ENCODE peak calls at places on chromosome 1, in six cellular contexts. One of them, this sample, is unnamed.

GRCh38 chr1:164660415-164661174 is 101.6 kb downstream of the PBX1 start:
- DNase-seq in NB4: peak; percentile 82
- DNase-seq in WTC11: no peak
- DNase-seq in OCI-LY7: peak; percentile 0
- DNase-seq in esophagus squamous epithelium: no peak
- DNase-seq in fibroblast of pulmonary artery: peak; percentile 29
- DNase-seq in this sample: no peak

GRCh38 chr1:44496541-44497171 is 91.6 kb downstream of the RNF220 start:
- DNase-seq in NB4: no peak
- DNase-seq in WTC11: no peak
- DNase-seq in OCI-LY7: no peak
- DNase-seq in esophagus squamous epithelium: no peak
- DNase-seq in fibroblast of pulmonary artery: no peak
- DNase-seq in this sample: no peak

GRCh38 chr1:61124078-61124477 is 41.7 kb downstream of the NFIA start:
- DNase-seq in NB4: no peak
- DNase-seq in WTC11: no peak
- DNase-seq in OCI-LY7: no peak
- DNase-seq in esophagus squamous epithelium: no peak
- DNase-seq in fibroblast of pulmonary artery: no peak
- DNase-seq in this sample: no peak

GRCh38 chr1:10302416-10302815 is 92.0 kb downstream of the KIF1B start:
- DNase-seq in NB4: no peak
- DNase-seq in WTC11: no peak
- DNase-seq in OCI-LY7: no peak
- DNase-seq in esophagus squamous epithelium: no peak
- DNase-seq in fibroblast of pulmonary artery: no peak
- DNase-seq in this sample: no peak

GRCh38 chr1:14539953-14540563 is 58.4 kb upstream of the KAZN start:
- DNase-seq in NB4: peak; percentile 29
- DNase-seq in WTC11: no peak
- DNase-seq in OCI-LY7: peak; percentile 68
- DNase-seq in esophagus squamous epithelium: no peak
- DNase-seq in fibroblast of pulmonary artery: no peak
- DNase-seq in this sample: no peak

GRCh38 chr1:21873761-21874160 is 61.7 kb downstream of the LDLRAD2 start:
- DNase-seq in NB4: no peak
- DNase-seq in WTC11: no peak
- DNase-seq in OCI-LY7: no peak
- DNase-seq in esophagus squamous epithelium: no peak
- DNase-seq in fibroblast of pulmonary artery: no peak
- DNase-seq in this sample: no peak

GRCh38 chr1:32892368-32893197 is 6.3 kb downstream of the HPCA start:
- DNase-seq in NB4: no peak
- DNase-seq in WTC11: peak; percentile 92
- DNase-seq in OCI-LY7: peak; percentile 76
- DNase-seq in esophagus squamous epithelium: no peak
- DNase-seq in fibroblast of pulmonary artery: peak; percentile 23
- DNase-seq in this sample: peak; percentile 69

GRCh38 chr1:246262281-246262680 is 244.8 kb downstream of the SMYD3 start:
- DNase-seq in NB4: no peak
- DNase-seq in WTC11: no peak
- DNase-seq in OCI-LY7: no peak
- DNase-seq in esophagus squamous epithelium: no peak
- DNase-seq in fibroblast of pulmonary artery: no peak
- DNase-seq in this sample: no peak

GRCh38 chr1:226590626-226591025 is 42.1 kb downstream of the STUM start:
- DNase-seq in NB4: no peak
- DNase-seq in WTC11: no peak
- DNase-seq in OCI-LY7: no peak
- DNase-seq in esophagus squamous epithelium: no peak
- DNase-seq in fibroblast of pulmonary artery: no peak
- DNase-seq in this sample: no peak

GRCh38 chr1:77120950-77121349 is 98.3 kb downstream of the PIGK start:
- DNase-seq in NB4: no peak
- DNase-seq in WTC11: no peak
- DNase-seq in OCI-LY7: no peak
- DNase-seq in esophagus squamous epithelium: no peak
- DNase-seq in fibroblast of pulmonary artery: no peak
- DNase-seq in this sample: no peak

GRCh38 chr1:1420654-1421134 is 382 bp downstream of the ANKRD65 start:
- DNase-seq in NB4: no peak
- DNase-seq in WTC11: no peak
- DNase-seq in OCI-LY7: no peak
- DNase-seq in esophagus squamous epithelium: no peak
- DNase-seq in fibroblast of pulmonary artery: no peak
- DNase-seq in this sample: no peak

GRCh38 chr1:8510041-8510823 is 192.3 kb downstream of the SLC45A1 start:
- DNase-seq in NB4: no peak
- DNase-seq in WTC11: no peak
- DNase-seq in OCI-LY7: peak; percentile 68
- DNase-seq in esophagus squamous epithelium: no peak
- DNase-seq in fibroblast of pulmonary artery: peak; percentile 67
- DNase-seq in this sample: peak; percentile 65

GRCh38 chr1:8711161-8711560 is 106.3 kb downstream of the RERE start:
- DNase-seq in NB4: peak; percentile 20
- DNase-seq in WTC11: no peak
- DNase-seq in OCI-LY7: no peak
- DNase-seq in esophagus squamous epithelium: no peak
- DNase-seq in fibroblast of pulmonary artery: peak; percentile 29
- DNase-seq in this sample: no peak

GRCh38 chr1:28756846-28757245 is 20.1 kb downstream of the YTHDF2 start:
- DNase-seq in NB4: no peak
- DNase-seq in WTC11: no peak
- DNase-seq in OCI-LY7: no peak
- DNase-seq in esophagus squamous epithelium: no peak
- DNase-seq in fibroblast of pulmonary artery: peak; percentile 24
- DNase-seq in this sample: no peak

GRCh38 chr1:223738465-223739365 is 26.4 kb downstream of the CAPN2 start:
- DNase-seq in NB4: no peak
- DNase-seq in WTC11: no peak
- DNase-seq in OCI-LY7: no peak
- DNase-seq in esophagus squamous epithelium: no peak
- DNase-seq in fibroblast of pulmonary artery: no peak
- DNase-seq in this sample: no peak

GRCh38 chr1:115463347-115463746 is 125.3 kb upstream of the NGF start:
- DNase-seq in NB4: no peak
- DNase-seq in WTC11: no peak
- DNase-seq in OCI-LY7: peak; percentile 14
- DNase-seq in esophagus squamous epithelium: no peak
- DNase-seq in fibroblast of pulmonary artery: no peak
- DNase-seq in this sample: no peak

GRCh38 chr1:16386454-16387113 is 19.5 kb downstream of the SZRD1 start:
- DNase-seq in NB4: no peak
- DNase-seq in WTC11: no peak
- DNase-seq in OCI-LY7: no peak
- DNase-seq in esophagus squamous epithelium: no peak
- DNase-seq in fibroblast of pulmonary artery: peak; percentile 81
- DNase-seq in this sample: no peak

GRCh38 chr1:8754993-8755392 is 62.4 kb downstream of the RERE start:
- DNase-seq in NB4: no peak
- DNase-seq in WTC11: no peak
- DNase-seq in OCI-LY7: peak; percentile 26
- DNase-seq in esophagus squamous epithelium: no peak
- DNase-seq in fibroblast of pulmonary artery: no peak
- DNase-seq in this sample: no peak

GRCh38 chr1:2194898-2195673 is 514 bp upstream of the FAAP20 start:
- DNase-seq in NB4: peak; percentile 87
- DNase-seq in WTC11: peak; percentile 92
- DNase-seq in OCI-LY7: peak; percentile 87
- DNase-seq in esophagus squamous epithelium: peak; percentile 73
- DNase-seq in fibroblast of pulmonary artery: peak; percentile 86
- DNase-seq in this sample: peak; percentile 90

GRCh38 chr1:156154317-156154749 is 948 bp downstream of the SEMA4A start:
- DNase-seq in NB4: peak; percentile 92
- DNase-seq in WTC11: no peak
- DNase-seq in OCI-LY7: peak; percentile 88
- DNase-seq in esophagus squamous epithelium: no peak
- DNase-seq in fibroblast of pulmonary artery: no peak
- DNase-seq in this sample: peak; percentile 72

GRCh38 chr1:67646145-67647035 is 38.6 kb upstream of the GADD45A start:
- DNase-seq in NB4: peak; percentile 6
- DNase-seq in WTC11: no peak
- DNase-seq in OCI-LY7: no peak
- DNase-seq in esophagus squamous epithelium: no peak
- DNase-seq in fibroblast of pulmonary artery: peak; percentile 33
- DNase-seq in this sample: no peak

GRCh38 chr1:150262388-150263320 is 5.1 kb downstream of the CA14 start:
- DNase-seq in NB4: no peak
- DNase-seq in WTC11: no peak
- DNase-seq in OCI-LY7: peak; percentile 50
- DNase-seq in esophagus squamous epithelium: no peak
- DNase-seq in fibroblast of pulmonary artery: no peak
- DNase-seq in this sample: no peak

GRCh38 chr1:181514298-181515290 is 31.3 kb downstream of the CACNA1E start:
- DNase-seq in NB4: peak; percentile 54
- DNase-seq in WTC11: no peak
- DNase-seq in OCI-LY7: no peak
- DNase-seq in esophagus squamous epithelium: no peak
- DNase-seq in fibroblast of pulmonary artery: no peak
- DNase-seq in this sample: peak; percentile 29

GRCh38 chr1:93904228-93904627 is 5.0 kb downstream of the GCLM start:
- DNase-seq in NB4: peak; percentile 56
- DNase-seq in WTC11: no peak
- DNase-seq in OCI-LY7: peak; percentile 53
- DNase-seq in esophagus squamous epithelium: no peak
- DNase-seq in fibroblast of pulmonary artery: no peak
- DNase-seq in this sample: peak; percentile 23

GRCh38 chr1:194339451-194339850 is 1153.0 kb upstream of the B3GALT2 start:
- DNase-seq in NB4: no peak
- DNase-seq in WTC11: no peak
- DNase-seq in OCI-LY7: no peak
- DNase-seq in esophagus squamous epithelium: no peak
- DNase-seq in fibroblast of pulmonary artery: no peak
- DNase-seq in this sample: no peak

GRCh38 chr1:6603851-6604558 is 1.3 kb upstream of the KLHL21 start:
- DNase-seq in NB4: no peak
- DNase-seq in WTC11: peak; percentile 75
- DNase-seq in OCI-LY7: no peak
- DNase-seq in esophagus squamous epithelium: no peak
- DNase-seq in fibroblast of pulmonary artery: peak; percentile 91
- DNase-seq in this sample: no peak
- TF ChIP-seq CTCF in NB4: no peak
- TF ChIP-seq CTCF in WTC11: no peak
- TF ChIP-seq CTCF in OCI-LY7: no peak
- TF ChIP-seq CTCF in esophagus squamous epithelium: peak; percentile 34
- TF ChIP-seq CTCF in fibroblast of pulmonary artery: no peak
- TF ChIP-seq CTCF in this sample: no peak

GRCh38 chr1:62288669-62289068 is 30.6 kb downstream of the KANK4 start:
- DNase-seq in NB4: no peak
- DNase-seq in WTC11: no peak
- DNase-seq in OCI-LY7: no peak
- DNase-seq in esophagus squamous epithelium: no peak
- DNase-seq in fibroblast of pulmonary artery: no peak
- DNase-seq in this sample: no peak

GRCh38 chr1:62299426-62300200 is 19.6 kb downstream of the KANK4 start:
- DNase-seq in NB4: no peak
- DNase-seq in WTC11: no peak
- DNase-seq in OCI-LY7: no peak
- DNase-seq in esophagus squamous epithelium: no peak
- DNase-seq in fibroblast of pulmonary artery: peak; percentile 5
- DNase-seq in this sample: no peak

GRCh38 chr1:62295921-62296451 is 23.2 kb downstream of the KANK4 start:
- DNase-seq in NB4: no peak
- DNase-seq in WTC11: no peak
- DNase-seq in OCI-LY7: no peak
- DNase-seq in esophagus squamous epithelium: no peak
- DNase-seq in fibroblast of pulmonary artery: peak; percentile 57
- DNase-seq in this sample: no peak

GRCh38 chr1:62288224-62288623 is 31.0 kb downstream of the KANK4 start:
- DNase-seq in NB4: no peak
- DNase-seq in WTC11: no peak
- DNase-seq in OCI-LY7: no peak
- DNase-seq in esophagus squamous epithelium: no peak
- DNase-seq in fibroblast of pulmonary artery: no peak
- DNase-seq in this sample: no peak

DNA sequence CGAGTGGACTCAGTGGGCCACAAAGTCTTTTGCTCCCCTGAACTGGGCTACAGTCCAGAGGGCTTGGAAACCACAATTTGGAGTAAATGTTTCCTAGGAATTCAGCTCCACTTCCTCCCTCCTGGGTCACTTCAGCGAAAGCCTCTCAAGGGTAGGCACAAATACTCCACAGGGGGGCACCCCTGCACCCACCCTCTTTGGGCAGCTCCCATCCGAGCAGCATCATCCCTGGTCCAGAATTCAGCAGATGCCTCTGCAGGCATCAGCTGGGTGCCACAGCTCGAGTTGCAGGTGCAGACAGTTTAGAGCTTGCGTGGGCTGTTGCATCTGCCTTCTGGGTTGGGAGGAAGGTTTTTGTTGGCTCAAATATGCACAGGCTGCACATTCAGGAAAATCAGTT is 25.0 kb downstream of the KANK4 start:
- DNase-seq in NB4: peak; percentile 17
- DNase-seq in WTC11: peak; percentile 61
- DNase-seq in OCI-LY7: peak; percentile 9
- DNase-seq in esophagus squamous epithelium: no peak
- DNase-seq in fibroblast of pulmonary artery: no peak
- DNase-seq in this sample: no peak
- TF ChIP-seq CTCF in NB4: peak; percentile 22
- TF ChIP-seq CTCF in WTC11: no peak
- TF ChIP-seq CTCF in OCI-LY7: peak; percentile 59
- TF ChIP-seq CTCF in esophagus squamous epithelium: peak; percentile 13
- TF ChIP-seq CTCF in fibroblast of pulmonary artery: no peak
- TF ChIP-seq CTCF in this sample: no peak

GRCh38 chr1:180181048-180181447 is 26.4 kb downstream of the QSOX1 start:
- DNase-seq in NB4: peak; percentile 61
- DNase-seq in WTC11: peak; percentile 44
- DNase-seq in OCI-LY7: no peak
- DNase-seq in esophagus squamous epithelium: no peak
- DNase-seq in fibroblast of pulmonary artery: peak; percentile 23
- DNase-seq in this sample: no peak
- TF ChIP-seq CTCF in NB4: peak; percentile 25
- TF ChIP-seq CTCF in WTC11: peak; percentile 49
- TF ChIP-seq CTCF in OCI-LY7: peak; percentile 75
- TF ChIP-seq CTCF in esophagus squamous epithelium: peak; percentile 33
- TF ChIP-seq CTCF in fibroblast of pulmonary artery: peak; percentile 32
- TF ChIP-seq CTCF in this sample: no peak

DNA sequence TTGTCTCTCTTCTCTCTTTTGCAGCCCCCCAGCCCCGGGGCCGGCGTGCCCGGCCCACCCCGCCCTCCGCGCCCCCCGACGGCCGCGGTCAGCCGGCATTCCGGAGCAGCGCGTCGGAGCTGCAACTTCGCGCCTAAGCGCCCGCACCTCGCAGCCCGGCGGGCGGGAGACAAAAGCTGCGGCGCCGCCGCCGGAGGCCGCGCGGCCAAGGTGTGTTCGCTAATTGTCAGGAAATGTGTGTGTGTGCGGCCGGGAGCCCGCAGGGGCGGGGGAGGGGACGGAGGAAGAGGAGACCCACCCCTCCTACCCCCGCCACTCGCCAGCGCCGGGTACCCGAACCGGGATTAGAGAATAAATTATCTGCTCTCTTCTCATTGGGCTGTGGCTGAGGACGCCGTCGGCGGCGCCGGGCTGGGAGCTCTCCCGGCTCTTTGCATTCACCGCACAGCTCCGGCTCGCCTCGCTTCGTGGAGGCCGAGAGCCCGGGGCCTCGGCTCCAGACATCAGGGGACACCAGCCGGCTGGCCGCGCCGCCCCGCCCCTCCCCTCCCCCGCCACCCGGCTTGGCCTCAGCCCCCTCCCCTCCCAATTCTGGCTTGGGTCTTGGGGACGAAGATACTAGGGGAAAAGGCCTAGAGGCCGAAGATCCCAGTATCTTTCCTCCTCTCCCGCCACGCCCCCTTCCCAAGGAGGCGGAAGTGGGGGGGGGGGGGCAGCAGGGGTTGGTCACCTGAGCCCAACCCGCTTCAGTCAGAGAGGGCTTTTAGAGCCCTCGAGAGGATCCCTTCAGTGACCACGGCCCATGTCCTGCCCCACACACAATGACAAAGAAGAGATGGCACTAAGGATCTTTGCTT is 1.3 kb upstream of the BLACAT1 start:
- DNase-seq in NB4: no peak
- DNase-seq in WTC11: peak; percentile 83
- DNase-seq in OCI-LY7: no peak
- DNase-seq in esophagus squamous epithelium: no peak
- DNase-seq in fibroblast of pulmonary artery: no peak
- DNase-seq in this sample: no peak
- TF ChIP-seq CTCF in NB4: no peak
- TF ChIP-seq CTCF in WTC11: no peak
- TF ChIP-seq CTCF in OCI-LY7: no peak
- TF ChIP-seq CTCF in esophagus squamous epithelium: no peak
- TF ChIP-seq CTCF in fibroblast of pulmonary artery: no peak
- TF ChIP-seq CTCF in this sample: no peak